ENCODE peak calls at places on chromosomes 4 and X, in six cellular contexts. S, T, D, F, E and L are unnamed samples.

GRCh38 chr4:34676390-34676789 is 1567.9 kb downstream of the ARAP2 start:
- DNase-seq in S (no peak), T (no peak), D (no peak), E (no peak), F (no peak), L (no peak)

GRCh38 chr4:152515678-152516077 is 20.2 kb downstream of the FBXW7 start:
- DNase-seq in S (no peak), T (no peak), F (peak; percentile 8), D (no peak), E (no peak), L (no peak)

GRCh38 chr4:7736436-7737267 is 203.0 kb downstream of the AFAP1 start:
- DNase-seq in E (no peak), T (no peak), F (no peak), D (no peak), S (no peak), L (no peak)

GRCh38 chr4:184719407-184719806 is 14.5 kb downstream of the CENPU start:
- DNase-seq in D (no peak), S (no peak), F (no peak), E (no peak), T (no peak), L (no peak)

GRCh38 chr4:23361453-23361852 is 528.4 kb downstream of the PPARGC1A start:
- DNase-seq in S (no peak), T (no peak), D (no peak), F (no peak), E (no peak), L (no peak)

GRCh38 chrX:129600981-129601424 is 53.8 kb downstream of the APLN start:
- DNase-seq in E (no peak), T (no peak), S (peak; percentile 4), F (peak; percentile 29), D (no peak), L (no peak)

GRCh38 chr4:55348436-55348835 is 2.4 kb downstream of the SRD5A3 start:
- DNase-seq in D (no peak), S (no peak), T (no peak), E (no peak), F (no peak), L (no peak)

GRCh38 chrX:13167444-13168207 is 123.2 kb upstream of the FAM9C start:
- DNase-seq in E (no peak), F (no peak), T (no peak), S (no peak), D (no peak), L (no peak)

GRCh38 chr4:80239480-80239879 is 27.0 kb upstream of the FGF5 start:
- DNase-seq in S (no peak), T (no peak), E (no peak), F (no peak), D (no peak), L (no peak)

GRCh38 chr4:18022572-18023039 is 1.1 kb upstream of the LCORL start:
- DNase-seq in F (peak; percentile 15), E (no peak), T (no peak), S (no peak), D (no peak), L (no peak)

GRCh38 chrX:119155416-119156035 is 27.9 kb upstream of the KIAA1210 start:
- DNase-seq in T (no peak), F (peak; percentile 7), E (no peak), D (no peak), S (no peak), L (no peak)

GRCh38 chr4:19689511-19689910 is 562.2 kb upstream of the SLIT2 start:
- DNase-seq in T (no peak), S (no peak), F (no peak), E (no peak), D (no peak), L (no peak)

GRCh38 chrX:84186603-84187358 is 1.2 kb downstream of the RPS6KA6 start:
- DNase-seq in T (no peak), E (peak; percentile 39), S (no peak), D (no peak), F (no peak), L (no peak)
- TF ChIP-seq TAF1 in T (no peak), E (no peak), S (no peak), D (no peak), F (no peak), L (no peak)

GRCh38 chr4:182223708-182224107 is 19.5 kb upstream of the TENM3 start:
- DNase-seq in F (no peak), T (no peak), S (no peak), E (no peak), D (no peak), L (no peak)
- TF ChIP-seq POLR2A in F (no peak), T (no peak), S (no peak), E (no peak), D (no peak), L (no peak)

GRCh38 chrX:46730765-46731164 is 28.2 kb downstream of the SLC9A7 start:
- DNase-seq in E (no peak), F (no peak), S (no peak), T (no peak), D (no peak), L (no peak)
- TF ChIP-seq TAF1 in E (no peak), F (no peak), S (no peak), T (no peak), D (no peak), L (no peak)

GRCh38 chrX:149939271-149940014 is 1.2 kb upstream of the EOLA2 start:
- DNase-seq in S (peak; percentile 85), D (peak; percentile 30), T (no peak), F (peak; percentile 83), E (peak; percentile 86), L (peak; percentile 42)

GRCh38 chrX:149938427-149939270 is at the start of gene EOLA2:
- DNase-seq in E (peak; percentile 78), T (peak; percentile 43), D (peak; percentile 97), S (peak; percentile 94), F (peak; percentile 76), L (peak; percentile 47)

GRCh38 chrX:149937881-149938426 is 337 bp downstream of the EOLA2 start:
- DNase-seq in T (no peak), F (no peak), S (no peak), D (no peak), E (no peak), L (no peak)

DNA sequence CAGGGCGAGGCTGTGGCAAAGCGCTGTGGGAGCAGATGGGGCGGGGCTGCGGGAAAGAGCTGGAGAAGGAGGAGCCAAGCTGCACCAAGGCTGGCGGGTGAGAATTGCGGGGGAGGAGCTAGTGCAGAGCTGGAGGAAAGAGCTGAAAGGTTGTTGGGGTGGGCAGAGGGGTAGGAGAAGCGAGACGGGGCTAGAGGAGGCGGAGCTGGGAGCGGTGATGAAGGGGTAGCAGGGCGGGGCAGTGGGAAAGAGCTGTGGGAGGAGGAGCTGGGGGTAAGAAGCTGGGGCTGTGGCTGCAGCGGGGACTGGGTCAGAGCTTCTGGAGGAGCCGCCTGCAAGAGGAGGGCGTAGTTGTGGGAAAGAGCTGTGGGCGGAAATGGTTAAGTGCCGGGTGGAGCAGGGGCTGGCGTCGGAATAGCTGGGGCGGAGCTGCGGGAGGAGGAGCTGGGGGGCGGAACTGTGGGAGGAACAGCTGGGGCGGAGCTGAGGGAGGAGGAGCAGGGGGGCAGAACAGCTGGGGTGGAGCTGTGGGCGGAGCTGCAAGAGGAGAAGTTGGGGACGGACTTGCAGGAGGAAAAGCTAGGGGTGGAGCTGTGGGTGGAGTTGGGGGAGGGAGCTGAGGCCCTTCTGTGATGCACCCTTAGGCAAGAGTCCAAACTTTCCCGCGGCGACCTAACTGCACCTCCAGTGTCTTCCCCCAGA is 1.9 kb upstream of the EOLA2 start:
- DNase-seq in S (peak; percentile 90), F (peak; percentile 89), E (peak; percentile 83), T (peak; percentile 44), D (peak; percentile 88), L (peak; percentile 57)
- TF ChIP-seq POLR2A in S (no peak), F (peak; percentile 68), E (no peak), T (no peak), D (peak; percentile 42), L (no peak)

DNA sequence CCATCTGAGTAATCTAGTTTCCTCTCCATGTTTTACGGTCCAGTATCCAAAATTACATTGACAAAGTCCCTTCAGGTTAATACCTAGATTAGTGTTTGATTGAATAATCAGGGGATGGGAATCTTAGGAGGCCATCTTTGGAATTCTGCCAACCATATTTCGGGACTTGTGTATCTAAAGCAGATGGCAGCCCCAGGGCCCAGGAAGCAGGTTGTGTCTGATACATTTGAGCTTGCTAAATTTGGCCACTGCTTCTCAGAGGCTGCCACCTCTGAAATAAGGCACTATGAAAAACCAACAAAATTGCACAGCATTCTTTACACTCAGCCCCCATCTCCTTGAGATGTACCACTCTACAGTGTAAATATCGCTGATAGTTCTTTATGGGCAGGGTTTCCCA is 102.1 kb downstream of the ASB9 start:
- DNase-seq in F (no peak), T (no peak), E (no peak), S (no peak), D (no peak), L (no peak)
- TF ChIP-seq TAF1 in F (no peak), T (no peak), E (no peak), S (no peak), D (no peak), L (no peak)

DNA sequence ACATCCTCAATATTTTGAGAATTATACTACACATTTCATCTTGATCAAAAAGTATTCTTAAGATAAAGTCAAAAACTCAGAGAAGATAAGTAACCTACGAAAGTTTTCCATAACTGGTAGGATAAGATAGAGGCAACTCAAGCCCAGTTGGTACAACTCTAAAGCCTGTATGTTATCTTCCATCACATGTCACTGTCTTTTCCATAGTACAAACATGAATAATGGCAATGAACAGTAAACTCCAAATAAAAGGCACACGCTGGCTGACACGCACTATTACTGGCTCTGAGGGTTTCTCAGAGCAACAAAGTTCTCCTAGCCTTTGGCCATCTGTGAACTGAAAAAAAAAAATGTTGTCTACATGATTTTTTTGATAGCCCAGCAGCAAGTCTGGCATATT is 27.2 kb downstream of the LIN54 start:
- DNase-seq in S (no peak), T (no peak), E (no peak), F (no peak), D (no peak), L (no peak)
- TF ChIP-seq POLR2A in S (no peak), T (no peak), E (no peak), F (no peak), D (no peak), L (no peak)